ENCODE peak calls at places on chromosome 9, in seven cellular contexts. One of them, this sample, is unnamed.

GRCh38 chr9:15501179-15501578 is 9.6 kb downstream of the PSIP1 start:
- DNase-seq in AG04450: no peak
- DNase-seq in dorsolateral prefrontal cortex: no peak
- DNase-seq in IMR-90: no peak
- DNase-seq in lower leg skin: no peak
- DNase-seq in CD8-positive, alpha-beta T cell: no peak
- DNase-seq in left lung: no peak
- DNase-seq in this sample: no peak

GRCh38 chr9:131382850-131383729 is 10.8 kb upstream of the PRRC2B start:
- DNase-seq in AG04450: peak
- DNase-seq in dorsolateral prefrontal cortex: peak
- DNase-seq in IMR-90: peak
- DNase-seq in lower leg skin: no peak
- DNase-seq in CD8-positive, alpha-beta T cell: no peak
- DNase-seq in left lung: no peak
- DNase-seq in this sample: no peak

GRCh38 chr9:68627594-68627993 is 77.4 kb upstream of the PIP5K1B start:
- DNase-seq in AG04450: no peak
- DNase-seq in dorsolateral prefrontal cortex: no peak
- DNase-seq in IMR-90: no peak
- DNase-seq in lower leg skin: no peak
- DNase-seq in CD8-positive, alpha-beta T cell: no peak
- DNase-seq in left lung: no peak
- DNase-seq in this sample: no peak

GRCh38 chr9:90307177-90307833 is 335.3 kb downstream of the DIRAS2 start:
- DNase-seq in AG04450: no peak
- DNase-seq in dorsolateral prefrontal cortex: no peak
- DNase-seq in IMR-90: no peak
- DNase-seq in lower leg skin: no peak
- DNase-seq in CD8-positive, alpha-beta T cell: no peak
- DNase-seq in left lung: no peak
- DNase-seq in this sample: no peak

GRCh38 chr9:90727498-90727897 is 74.1 kb upstream of the SYK start:
- DNase-seq in AG04450: no peak
- DNase-seq in dorsolateral prefrontal cortex: no peak
- DNase-seq in IMR-90: no peak
- DNase-seq in lower leg skin: no peak
- DNase-seq in CD8-positive, alpha-beta T cell: no peak
- DNase-seq in left lung: no peak
- DNase-seq in this sample: peak

GRCh38 chr9:72210522-72210921 is 61.3 kb downstream of the GDA start:
- DNase-seq in AG04450: no peak
- DNase-seq in dorsolateral prefrontal cortex: no peak
- DNase-seq in IMR-90: no peak
- DNase-seq in lower leg skin: no peak
- DNase-seq in CD8-positive, alpha-beta T cell: no peak
- DNase-seq in left lung: no peak
- DNase-seq in this sample: no peak

GRCh38 chr9:98944130-98945074 is 695 bp downstream of the COL15A1 start:
- DNase-seq in AG04450: no peak
- DNase-seq in dorsolateral prefrontal cortex: no peak
- DNase-seq in IMR-90: no peak
- DNase-seq in lower leg skin: peak
- DNase-seq in CD8-positive, alpha-beta T cell: no peak
- DNase-seq in left lung: peak
- DNase-seq in this sample: no peak

GRCh38 chr9:137167113-137167751 is 2.6 kb downstream of the LRRC26 start:
- DNase-seq in AG04450: no peak
- DNase-seq in dorsolateral prefrontal cortex: no peak
- DNase-seq in IMR-90: no peak
- DNase-seq in lower leg skin: no peak
- DNase-seq in CD8-positive, alpha-beta T cell: no peak
- DNase-seq in left lung: no peak
- DNase-seq in this sample: no peak

GRCh38 chr9:29213374-29214161 is 1640.3 kb upstream of the C9orf72 start:
- DNase-seq in AG04450: no peak
- DNase-seq in dorsolateral prefrontal cortex: peak
- DNase-seq in IMR-90: no peak
- DNase-seq in lower leg skin: no peak
- DNase-seq in CD8-positive, alpha-beta T cell: no peak
- DNase-seq in left lung: peak
- DNase-seq in this sample: no peak

GRCh38 chr9:113920872-113921271 is 44.8 kb downstream of the ZNF618 start:
- DNase-seq in AG04450: no peak
- DNase-seq in dorsolateral prefrontal cortex: no peak
- DNase-seq in IMR-90: no peak
- DNase-seq in lower leg skin: peak
- DNase-seq in CD8-positive, alpha-beta T cell: no peak
- DNase-seq in left lung: no peak
- DNase-seq in this sample: no peak

GRCh38 chr9:134403682-134404301 is 77.5 kb downstream of the RXRA start:
- DNase-seq in AG04450: peak
- DNase-seq in dorsolateral prefrontal cortex: peak
- DNase-seq in IMR-90: peak
- DNase-seq in lower leg skin: peak
- DNase-seq in CD8-positive, alpha-beta T cell: peak
- DNase-seq in left lung: peak
- DNase-seq in this sample: no peak

DNA sequence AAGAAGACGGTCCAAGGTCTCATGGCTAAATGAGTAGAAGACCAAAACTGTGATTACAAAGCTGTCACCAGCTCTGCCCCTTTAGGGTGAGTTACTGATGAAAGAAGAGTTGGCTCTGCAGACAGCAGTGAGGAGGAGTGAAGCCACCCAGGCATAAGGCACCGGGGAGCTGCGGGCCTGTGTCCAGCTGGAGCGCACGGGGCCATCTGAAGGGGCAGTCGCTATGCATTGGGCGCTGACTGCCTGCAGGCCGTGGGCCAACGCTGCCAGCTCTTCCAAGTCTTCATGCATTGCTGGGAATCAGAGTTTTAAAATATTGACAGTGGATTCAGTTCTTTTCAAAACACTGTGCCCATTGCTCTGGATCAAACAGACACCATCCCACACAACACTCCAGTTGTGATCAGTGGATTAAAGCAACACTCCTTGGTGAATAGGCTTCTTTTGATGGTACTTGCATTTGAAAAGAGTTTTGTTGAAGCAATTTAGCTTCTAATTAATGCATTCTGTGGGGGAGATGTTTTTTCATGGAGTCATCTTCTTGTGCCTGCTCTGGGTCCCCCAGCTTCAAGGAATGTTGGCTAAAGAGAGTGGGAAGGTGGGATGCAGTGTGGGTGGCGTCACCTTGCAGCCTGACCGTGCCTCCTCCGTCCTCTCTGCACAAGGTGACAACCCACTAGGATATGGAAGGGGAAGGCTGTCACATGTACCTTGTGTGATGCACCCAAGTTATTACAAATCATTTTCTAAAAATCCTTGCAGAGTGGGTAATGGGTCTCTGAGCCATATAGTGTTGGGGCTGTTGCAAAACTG is 70.5 kb downstream of the DAPK1 start:
- DNase-seq in AG04450: no peak
- DNase-seq in dorsolateral prefrontal cortex: no peak
- DNase-seq in IMR-90: no peak
- DNase-seq in lower leg skin: no peak
- DNase-seq in CD8-positive, alpha-beta T cell: no peak
- DNase-seq in left lung: no peak
- DNase-seq in this sample: no peak
- H3K4me3 ChIP-seq in AG04450: no peak
- H3K4me3 ChIP-seq in dorsolateral prefrontal cortex: no peak
- H3K4me3 ChIP-seq in IMR-90: no peak
- H3K4me3 ChIP-seq in lower leg skin: no peak
- H3K4me3 ChIP-seq in CD8-positive, alpha-beta T cell: no peak
- H3K4me3 ChIP-seq in left lung: no peak
- H3K4me3 ChIP-seq in this sample: no peak

DNA sequence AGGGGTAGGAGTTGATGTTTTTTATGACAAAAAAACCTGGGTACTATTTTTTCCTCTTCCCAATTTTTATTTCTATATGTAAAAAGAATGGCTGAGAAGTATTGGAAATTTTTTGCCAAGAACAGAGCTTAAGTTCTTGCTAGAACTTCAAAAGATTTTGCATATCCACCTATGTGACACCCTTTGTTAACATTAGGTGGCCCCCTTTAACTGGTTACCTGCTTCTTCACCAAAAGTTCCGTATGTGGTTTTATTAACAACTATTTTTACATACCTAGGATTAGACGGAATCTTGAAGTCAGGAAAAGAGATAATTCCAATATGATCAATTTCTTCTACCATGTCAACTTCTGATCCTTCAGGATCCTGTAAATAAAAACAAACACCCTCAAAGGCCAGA is 15.5 kb downstream of the C5 start:
- DNase-seq in AG04450: no peak
- DNase-seq in dorsolateral prefrontal cortex: no peak
- DNase-seq in IMR-90: no peak
- DNase-seq in lower leg skin: no peak
- DNase-seq in CD8-positive, alpha-beta T cell: no peak
- DNase-seq in left lung: no peak
- DNase-seq in this sample: no peak
- TF ChIP-seq CTCF in AG04450: no peak
- TF ChIP-seq CTCF in dorsolateral prefrontal cortex: no peak
- TF ChIP-seq CTCF in IMR-90: no peak
- TF ChIP-seq CTCF in lower leg skin: no peak
- TF ChIP-seq CTCF in CD8-positive, alpha-beta T cell: no peak
- TF ChIP-seq CTCF in left lung: no peak
- TF ChIP-seq CTCF in this sample: no peak

GRCh38 chr9:129481824-129482511 is 138.9 kb downstream of the C9orf50 start:
- DNase-seq in AG04450: no peak
- DNase-seq in dorsolateral prefrontal cortex: no peak
- DNase-seq in IMR-90: no peak
- DNase-seq in lower leg skin: peak
- DNase-seq in CD8-positive, alpha-beta T cell: no peak
- DNase-seq in left lung: peak
- DNase-seq in this sample: no peak

GRCh38 chr9:129480705-129481104 is 140.2 kb downstream of the C9orf50 start:
- DNase-seq in AG04450: no peak
- DNase-seq in dorsolateral prefrontal cortex: no peak
- DNase-seq in IMR-90: no peak
- DNase-seq in lower leg skin: peak
- DNase-seq in CD8-positive, alpha-beta T cell: no peak
- DNase-seq in left lung: no peak
- DNase-seq in this sample: no peak

GRCh38 chr9:129480227-129480626 is 140.7 kb downstream of the C9orf50 start:
- DNase-seq in AG04450: no peak
- DNase-seq in dorsolateral prefrontal cortex: no peak
- DNase-seq in IMR-90: no peak
- DNase-seq in lower leg skin: peak
- DNase-seq in CD8-positive, alpha-beta T cell: no peak
- DNase-seq in left lung: no peak
- DNase-seq in this sample: no peak

GRCh38 chr9:129482521-129483466 is 138.1 kb downstream of the C9orf50 start:
- DNase-seq in AG04450: no peak
- DNase-seq in dorsolateral prefrontal cortex: peak
- DNase-seq in IMR-90: peak
- DNase-seq in lower leg skin: peak
- DNase-seq in CD8-positive, alpha-beta T cell: peak
- DNase-seq in left lung: peak
- DNase-seq in this sample: no peak

DNA sequence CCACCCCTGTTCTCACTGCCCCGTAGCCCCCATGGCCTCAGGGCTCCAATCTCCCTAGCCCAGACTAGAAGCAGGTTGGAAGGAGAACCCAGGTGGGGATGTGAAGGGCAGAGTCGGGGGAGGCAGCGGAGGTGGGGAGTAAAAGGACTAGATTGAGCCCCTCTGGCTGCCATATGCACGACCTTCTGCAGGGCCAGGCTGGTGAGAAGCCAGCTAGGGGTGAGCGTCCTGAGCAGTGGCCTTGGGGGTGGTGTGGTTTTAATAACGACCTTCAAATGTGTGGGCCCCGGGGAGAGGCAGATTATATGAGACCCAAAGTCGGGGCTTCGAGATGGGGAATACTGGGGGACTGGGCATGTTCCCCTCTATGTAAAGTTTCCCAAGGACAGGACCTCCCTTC is 139.5 kb downstream of the C9orf50 start:
- DNase-seq in AG04450: no peak
- DNase-seq in dorsolateral prefrontal cortex: no peak
- DNase-seq in IMR-90: no peak
- DNase-seq in lower leg skin: peak
- DNase-seq in CD8-positive, alpha-beta T cell: no peak
- DNase-seq in left lung: no peak
- DNase-seq in this sample: no peak
- H3K4me3 ChIP-seq in AG04450: no peak
- H3K4me3 ChIP-seq in dorsolateral prefrontal cortex: no peak
- H3K4me3 ChIP-seq in IMR-90: no peak
- H3K4me3 ChIP-seq in lower leg skin: no peak
- H3K4me3 ChIP-seq in CD8-positive, alpha-beta T cell: no peak
- H3K4me3 ChIP-seq in left lung: no peak
- H3K4me3 ChIP-seq in this sample: no peak

DNA sequence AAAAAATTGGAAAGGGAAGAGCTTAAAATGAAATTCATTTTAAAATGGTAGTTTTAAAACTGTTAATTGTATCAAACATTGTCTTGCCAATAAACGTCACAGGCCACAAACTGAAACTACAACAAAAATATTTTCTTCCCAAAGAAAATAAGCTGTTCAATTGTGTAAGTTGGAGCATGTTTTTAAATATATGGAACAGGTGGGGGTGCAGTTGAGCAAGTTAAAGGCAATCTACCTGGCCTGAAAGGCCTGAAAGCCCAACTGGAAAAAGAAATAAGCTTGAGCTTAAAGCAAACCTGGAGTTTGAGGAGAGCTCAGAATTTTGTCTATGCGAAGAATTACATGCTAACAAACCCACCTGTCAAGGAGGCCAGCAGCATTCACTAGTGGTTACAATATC is 439.5 kb downstream of the ACTL7B start:
- DNase-seq in AG04450: no peak
- DNase-seq in dorsolateral prefrontal cortex: no peak
- DNase-seq in IMR-90: peak
- DNase-seq in lower leg skin: no peak
- DNase-seq in CD8-positive, alpha-beta T cell: no peak
- DNase-seq in left lung: no peak
- DNase-seq in this sample: no peak
- TF ChIP-seq CTCF in AG04450: no peak
- TF ChIP-seq CTCF in dorsolateral prefrontal cortex: no peak
- TF ChIP-seq CTCF in IMR-90: no peak
- TF ChIP-seq CTCF in lower leg skin: no peak
- TF ChIP-seq CTCF in CD8-positive, alpha-beta T cell: no peak
- TF ChIP-seq CTCF in left lung: no peak
- TF ChIP-seq CTCF in this sample: peak

This sample was measured in epithelial cell of proximal tubule.